ENCODE peak calls at places on chromosomes 16 and 17, in ten cellular contexts. One of them, this sample, is unnamed. For H3K9me3, the result is how much of the 10 kb centered on the place peaks cover.

GRCh38 chr16:61823326-61823725 is 212.9 kb downstream of the CDH8 start:
- DNase-seq in GM23248: no peak
- DNase-seq in IMR-90: no peak
- DNase-seq in PC-9: no peak
- DNase-seq in neuronal stem cell: no peak
- DNase-seq in fibroblast of lung: no peak
- DNase-seq in DND-41: no peak
- DNase-seq in SK-N-SH: no peak
- DNase-seq in hepatocyte: no peak
- DNase-seq in Karpas-422: no peak
- DNase-seq in this sample: no peak

GRCh38 chr17:34797724-34798123 is 163.5 kb downstream of the CCT6B start:
- DNase-seq in GM23248: peak
- DNase-seq in IMR-90: peak
- DNase-seq in PC-9: peak
- DNase-seq in neuronal stem cell: peak
- DNase-seq in fibroblast of lung: peak
- DNase-seq in DND-41: peak
- DNase-seq in SK-N-SH: no peak
- DNase-seq in hepatocyte: peak
- DNase-seq in Karpas-422: peak
- DNase-seq in this sample: no peak

GRCh38 chr17:81254955-81255717 is 16.0 kb downstream of the NDUFAF8 start:
- DNase-seq in GM23248: peak
- DNase-seq in IMR-90: peak
- DNase-seq in PC-9: peak
- DNase-seq in neuronal stem cell: no peak
- DNase-seq in fibroblast of lung: peak
- DNase-seq in DND-41: no peak
- DNase-seq in SK-N-SH: no peak
- DNase-seq in hepatocyte: peak
- DNase-seq in Karpas-422: no peak
- DNase-seq in this sample: peak

GRCh38 chr16:69330286-69331109 is at the start of gene PDF:
- DNase-seq in GM23248: peak
- DNase-seq in IMR-90: peak
- DNase-seq in PC-9: peak
- DNase-seq in neuronal stem cell: peak
- DNase-seq in fibroblast of lung: peak
- DNase-seq in DND-41: peak
- DNase-seq in SK-N-SH: peak
- DNase-seq in hepatocyte: peak
- DNase-seq in Karpas-422: peak
- DNase-seq in this sample: peak

GRCh38 chr16:18833707-18834505 is 32.6 kb upstream of the ARL6IP1 start:
- DNase-seq in GM23248: no peak
- DNase-seq in IMR-90: no peak
- DNase-seq in PC-9: no peak
- DNase-seq in neuronal stem cell: no peak
- DNase-seq in fibroblast of lung: no peak
- DNase-seq in DND-41: no peak
- DNase-seq in SK-N-SH: no peak
- DNase-seq in hepatocyte: no peak
- DNase-seq in Karpas-422: no peak
- DNase-seq in this sample: no peak

GRCh38 chr16:69182730-69183416 is 4.1 kb upstream of the SNTB2 start:
- DNase-seq in GM23248: no peak
- DNase-seq in IMR-90: no peak
- DNase-seq in PC-9: no peak
- DNase-seq in neuronal stem cell: no peak
- DNase-seq in fibroblast of lung: no peak
- DNase-seq in DND-41: no peak
- DNase-seq in SK-N-SH: no peak
- DNase-seq in hepatocyte: no peak
- DNase-seq in Karpas-422: no peak
- DNase-seq in this sample: no peak

GRCh38 chr17:78583091-78583490 is 5.9 kb upstream of the DNAH17 start:
- DNase-seq in GM23248: peak
- DNase-seq in IMR-90: no peak
- DNase-seq in PC-9: no peak
- DNase-seq in neuronal stem cell: no peak
- DNase-seq in fibroblast of lung: no peak
- DNase-seq in DND-41: no peak
- DNase-seq in SK-N-SH: peak
- DNase-seq in hepatocyte: no peak
- DNase-seq in Karpas-422: peak
- DNase-seq in this sample: peak

GRCh38 chr17:2094891-2095535 is 40.1 kb downstream of the HIC1 start:
- DNase-seq in GM23248: peak
- DNase-seq in IMR-90: peak
- DNase-seq in PC-9: peak
- DNase-seq in neuronal stem cell: no peak
- DNase-seq in fibroblast of lung: peak
- DNase-seq in DND-41: no peak
- DNase-seq in SK-N-SH: peak
- DNase-seq in hepatocyte: peak
- DNase-seq in Karpas-422: peak
- DNase-seq in this sample: peak

GRCh38 chr17:40327244-40327666 is 18.3 kb downstream of the RARA start:
- DNase-seq in GM23248: no peak
- DNase-seq in IMR-90: no peak
- DNase-seq in PC-9: no peak
- DNase-seq in neuronal stem cell: no peak
- DNase-seq in fibroblast of lung: no peak
- DNase-seq in DND-41: no peak
- DNase-seq in SK-N-SH: no peak
- DNase-seq in hepatocyte: no peak
- DNase-seq in Karpas-422: peak
- DNase-seq in this sample: peak

GRCh38 chr17:40326832-40327199 is 17.8 kb downstream of the RARA start:
- DNase-seq in GM23248: no peak
- DNase-seq in IMR-90: no peak
- DNase-seq in PC-9: no peak
- DNase-seq in neuronal stem cell: no peak
- DNase-seq in fibroblast of lung: no peak
- DNase-seq in DND-41: no peak
- DNase-seq in SK-N-SH: no peak
- DNase-seq in hepatocyte: no peak
- DNase-seq in Karpas-422: peak
- DNase-seq in this sample: peak

GRCh38 chr17:40326014-40326831 is 17.2 kb downstream of the RARA start:
- DNase-seq in GM23248: no peak
- DNase-seq in IMR-90: no peak
- DNase-seq in PC-9: no peak
- DNase-seq in neuronal stem cell: no peak
- DNase-seq in fibroblast of lung: no peak
- DNase-seq in DND-41: no peak
- DNase-seq in SK-N-SH: no peak
- DNase-seq in hepatocyte: no peak
- DNase-seq in Karpas-422: peak
- DNase-seq in this sample: peak

GRCh38 chr17:40328386-40328766 is 19.4 kb downstream of the RARA start:
- DNase-seq in GM23248: no peak
- DNase-seq in IMR-90: no peak
- DNase-seq in PC-9: no peak
- DNase-seq in neuronal stem cell: no peak
- DNase-seq in fibroblast of lung: no peak
- DNase-seq in DND-41: no peak
- DNase-seq in SK-N-SH: no peak
- DNase-seq in hepatocyte: no peak
- DNase-seq in Karpas-422: no peak
- DNase-seq in this sample: no peak

DNA sequence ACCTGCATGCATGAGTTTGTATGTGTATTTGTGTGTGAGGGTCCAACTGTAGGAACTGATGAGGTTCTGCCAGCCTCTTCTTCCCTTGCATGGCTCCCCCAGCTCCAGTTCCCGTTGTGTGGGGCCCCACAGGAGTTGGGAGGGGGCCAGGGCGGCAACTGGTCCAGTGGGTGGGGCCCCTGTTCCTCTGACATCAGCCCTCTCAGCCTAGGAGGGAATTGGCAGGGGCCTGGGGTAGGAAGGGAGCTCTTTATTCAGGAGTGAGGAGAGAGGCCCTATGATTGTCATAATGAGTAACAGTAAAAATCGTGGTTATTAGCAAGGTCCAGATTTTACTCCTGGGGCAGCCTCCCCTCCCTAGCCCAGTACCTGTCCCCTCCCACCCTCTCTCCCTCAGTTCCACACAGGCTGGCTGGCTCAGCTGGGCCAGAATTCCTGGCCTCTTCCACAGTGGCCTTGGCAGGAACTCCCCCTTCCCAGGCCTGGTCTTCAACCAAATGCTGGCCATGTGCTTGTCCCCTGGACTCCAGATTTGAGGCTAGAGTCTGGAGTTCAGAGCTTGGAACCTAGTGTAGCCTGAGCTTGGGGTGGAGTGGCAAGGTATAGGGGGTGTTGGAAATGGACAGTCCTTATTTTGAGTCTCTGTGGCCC is 18.9 kb downstream of the RARA start:
- DNase-seq in GM23248: peak
- DNase-seq in IMR-90: no peak
- DNase-seq in PC-9: no peak
- DNase-seq in neuronal stem cell: no peak
- DNase-seq in fibroblast of lung: peak
- DNase-seq in DND-41: no peak
- DNase-seq in SK-N-SH: no peak
- DNase-seq in hepatocyte: no peak
- DNase-seq in Karpas-422: no peak
- DNase-seq in this sample: peak
- H2AFZ ChIP-seq in GM23248: no peak
- H2AFZ ChIP-seq in IMR-90: no peak
- H2AFZ ChIP-seq in PC-9: no peak
- H2AFZ ChIP-seq in neuronal stem cell: no peak
- H2AFZ ChIP-seq in fibroblast of lung: no peak
- H2AFZ ChIP-seq in DND-41: no peak
- H2AFZ ChIP-seq in SK-N-SH: no peak
- H2AFZ ChIP-seq in hepatocyte: no peak
- H2AFZ ChIP-seq in Karpas-422: no peak
- H2AFZ ChIP-seq in this sample: no peak

DNA sequence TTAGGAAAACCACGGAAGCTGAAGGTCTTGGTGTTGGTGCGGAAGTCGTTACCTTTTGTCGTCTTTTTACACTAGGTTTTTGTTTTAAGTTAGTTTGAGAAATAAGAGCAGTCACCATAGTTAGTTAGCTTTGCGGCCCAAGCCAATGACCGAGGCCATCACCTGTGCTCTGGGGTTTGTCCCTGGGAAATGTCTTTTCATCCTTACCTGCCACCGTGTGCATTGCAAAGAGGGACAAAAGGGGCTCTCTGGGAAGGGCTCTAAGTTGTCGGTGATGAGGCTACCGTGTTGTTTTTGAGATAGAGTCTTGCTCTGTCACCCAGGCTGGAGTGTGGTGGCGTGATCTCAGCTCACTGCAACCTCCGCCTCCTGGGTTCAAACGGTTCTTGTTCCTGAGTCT is 49.8 kb downstream of the NDE1 start:
- DNase-seq in GM23248: no peak
- DNase-seq in IMR-90: no peak
- DNase-seq in PC-9: no peak
- DNase-seq in neuronal stem cell: no peak
- DNase-seq in fibroblast of lung: no peak
- DNase-seq in DND-41: no peak
- DNase-seq in SK-N-SH: no peak
- DNase-seq in hepatocyte: no peak
- DNase-seq in Karpas-422: no peak
- DNase-seq in this sample: peak
- H3K9me3 ChIP-seq in GM23248: under half
- H3K9me3 ChIP-seq in IMR-90: under half
- H3K9me3 ChIP-seq in PC-9: under half
- H3K9me3 ChIP-seq in neuronal stem cell: under half
- H3K9me3 ChIP-seq in fibroblast of lung: under half
- H3K9me3 ChIP-seq in DND-41: under half
- H3K9me3 ChIP-seq in SK-N-SH: under half
- H3K9me3 ChIP-seq in hepatocyte: under half
- H3K9me3 ChIP-seq in Karpas-422: under half
- H3K9me3 ChIP-seq in this sample: under half

GRCh38 chr16:74699666-74700065 is 996 bp downstream of the MLKL start:
- DNase-seq in GM23248: no peak
- DNase-seq in IMR-90: no peak
- DNase-seq in PC-9: no peak
- DNase-seq in neuronal stem cell: no peak
- DNase-seq in fibroblast of lung: no peak
- DNase-seq in DND-41: no peak
- DNase-seq in SK-N-SH: no peak
- DNase-seq in hepatocyte: no peak
- DNase-seq in Karpas-422: no peak
- DNase-seq in this sample: no peak

GRCh38 chr16:74698220-74698619 is 2.4 kb downstream of the MLKL start:
- DNase-seq in GM23248: peak
- DNase-seq in IMR-90: peak
- DNase-seq in PC-9: no peak
- DNase-seq in neuronal stem cell: no peak
- DNase-seq in fibroblast of lung: no peak
- DNase-seq in DND-41: no peak
- DNase-seq in SK-N-SH: no peak
- DNase-seq in hepatocyte: no peak
- DNase-seq in Karpas-422: no peak
- DNase-seq in this sample: peak

GRCh38 chr16:74695450-74696422 is 4.9 kb downstream of the MLKL start:
- DNase-seq in GM23248: peak
- DNase-seq in IMR-90: peak
- DNase-seq in PC-9: peak
- DNase-seq in neuronal stem cell: peak
- DNase-seq in fibroblast of lung: peak
- DNase-seq in DND-41: peak
- DNase-seq in SK-N-SH: peak
- DNase-seq in hepatocyte: peak
- DNase-seq in Karpas-422: peak
- DNase-seq in this sample: peak

DNA sequence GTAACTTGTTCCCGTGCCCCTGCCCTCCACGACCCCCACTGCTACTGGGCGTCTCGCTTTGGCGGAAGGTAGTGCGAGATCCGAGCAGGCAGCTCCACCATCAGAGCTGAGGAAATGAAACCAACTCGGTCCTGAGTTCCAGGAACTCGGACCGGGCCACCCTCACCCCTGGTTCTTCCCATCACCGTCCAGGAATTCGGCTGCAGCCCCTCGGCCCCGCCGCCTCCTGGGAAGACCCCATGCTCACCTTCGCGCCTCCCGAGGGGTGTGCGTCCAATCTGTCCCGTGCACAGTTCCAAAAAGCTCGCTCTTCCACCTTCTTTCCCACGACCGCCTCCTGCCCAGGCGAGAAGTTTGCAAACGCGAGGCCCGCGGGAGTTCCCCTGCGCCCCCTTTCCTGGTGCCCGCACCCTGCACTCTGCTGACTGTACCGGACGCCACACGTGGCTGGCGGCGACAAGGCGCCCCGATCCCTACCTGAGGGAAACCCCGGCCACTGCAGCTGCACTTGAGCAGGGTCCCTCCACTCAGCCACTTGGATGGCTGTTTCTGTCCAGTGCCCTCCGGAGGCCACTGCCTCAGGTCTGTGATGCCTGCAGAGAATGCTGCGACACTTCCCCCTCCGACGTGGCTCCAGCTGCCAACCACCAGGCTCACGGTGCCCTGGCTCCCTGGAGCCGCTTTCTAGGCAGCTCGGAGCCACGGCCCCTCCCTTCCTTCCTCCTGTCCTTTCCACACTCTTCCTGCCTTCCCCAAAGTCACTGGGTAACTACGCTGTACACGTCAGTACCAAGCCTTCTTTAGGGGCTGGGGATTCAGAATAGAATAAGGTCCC is at the start of gene MLKL:
- DNase-seq in GM23248: peak
- DNase-seq in IMR-90: peak
- DNase-seq in PC-9: peak
- DNase-seq in neuronal stem cell: no peak
- DNase-seq in fibroblast of lung: peak
- DNase-seq in DND-41: peak
- DNase-seq in SK-N-SH: peak
- DNase-seq in hepatocyte: peak
- DNase-seq in Karpas-422: peak
- DNase-seq in this sample: peak
- H2AFZ ChIP-seq in GM23248: peak
- H2AFZ ChIP-seq in IMR-90: peak
- H2AFZ ChIP-seq in PC-9: peak
- H2AFZ ChIP-seq in neuronal stem cell: peak
- H2AFZ ChIP-seq in fibroblast of lung: peak
- H2AFZ ChIP-seq in DND-41: peak
- H2AFZ ChIP-seq in SK-N-SH: peak
- H2AFZ ChIP-seq in hepatocyte: peak
- H2AFZ ChIP-seq in Karpas-422: peak
- H2AFZ ChIP-seq in this sample: peak

GRCh38 chr17:21299981-21300600 is 15.6 kb downstream of the MAP2K3 start:
- DNase-seq in GM23248: no peak
- DNase-seq in IMR-90: no peak
- DNase-seq in PC-9: no peak
- DNase-seq in neuronal stem cell: no peak
- DNase-seq in fibroblast of lung: no peak
- DNase-seq in DND-41: no peak
- DNase-seq in SK-N-SH: no peak
- DNase-seq in hepatocyte: no peak
- DNase-seq in Karpas-422: no peak
- DNase-seq in this sample: peak

GRCh38 chr17:21302711-21303425 is 18.4 kb downstream of the MAP2K3 start:
- DNase-seq in GM23248: no peak
- DNase-seq in IMR-90: no peak
- DNase-seq in PC-9: no peak
- DNase-seq in neuronal stem cell: no peak
- DNase-seq in fibroblast of lung: no peak
- DNase-seq in DND-41: no peak
- DNase-seq in SK-N-SH: peak
- DNase-seq in hepatocyte: no peak
- DNase-seq in Karpas-422: no peak
- DNase-seq in this sample: peak

GRCh38 chr17:21298983-21299519 is 14.5 kb downstream of the MAP2K3 start:
- DNase-seq in GM23248: peak
- DNase-seq in IMR-90: no peak
- DNase-seq in PC-9: no peak
- DNase-seq in neuronal stem cell: no peak
- DNase-seq in fibroblast of lung: no peak
- DNase-seq in DND-41: no peak
- DNase-seq in SK-N-SH: no peak
- DNase-seq in hepatocyte: no peak
- DNase-seq in Karpas-422: no peak
- DNase-seq in this sample: peak

GRCh38 chr17:21301593-21302550 is 17.4 kb downstream of the MAP2K3 start:
- DNase-seq in GM23248: no peak
- DNase-seq in IMR-90: no peak
- DNase-seq in PC-9: no peak
- DNase-seq in neuronal stem cell: no peak
- DNase-seq in fibroblast of lung: no peak
- DNase-seq in DND-41: no peak
- DNase-seq in SK-N-SH: peak
- DNase-seq in hepatocyte: no peak
- DNase-seq in Karpas-422: no peak
- DNase-seq in this sample: peak

GRCh38 chr17:21300601-21301571 is 16.4 kb downstream of the MAP2K3 start:
- DNase-seq in GM23248: no peak
- DNase-seq in IMR-90: no peak
- DNase-seq in PC-9: no peak
- DNase-seq in neuronal stem cell: no peak
- DNase-seq in fibroblast of lung: no peak
- DNase-seq in DND-41: no peak
- DNase-seq in SK-N-SH: no peak
- DNase-seq in hepatocyte: no peak
- DNase-seq in Karpas-422: no peak
- DNase-seq in this sample: peak
- H3K9me3 ChIP-seq in GM23248: under half
- H3K9me3 ChIP-seq in IMR-90: under half
- H3K9me3 ChIP-seq in PC-9: under half
- H3K9me3 ChIP-seq in neuronal stem cell: under half
- H3K9me3 ChIP-seq in fibroblast of lung: under half
- H3K9me3 ChIP-seq in DND-41: under half
- H3K9me3 ChIP-seq in SK-N-SH: under half
- H3K9me3 ChIP-seq in hepatocyte: under half
- H3K9me3 ChIP-seq in Karpas-422: under half
- H3K9me3 ChIP-seq in this sample: under half